ENCODE peak calls at places on chromosomes 11 and 22, in five cellular contexts. One of them, this sample, is unnamed.

GRCh38 chr11:21866781-21867180 is 326.1 kb upstream of the ANO5 start:
- DNase-seq in heart right ventricle: no peak
- DNase-seq in fibroblast of lung: no peak
- DNase-seq in sigmoid colon: no peak
- DNase-seq in kidney tubule cell: no peak
- DNase-seq in this sample: no peak

GRCh38 chr11:35260342-35260985 is 121.5 kb downstream of the CD44 start:
- DNase-seq in heart right ventricle: no peak
- DNase-seq in fibroblast of lung: peak; percentile 87
- DNase-seq in sigmoid colon: no peak
- DNase-seq in kidney tubule cell: no peak
- DNase-seq in this sample: no peak

GRCh38 chr11:91230647-91231046 is 994.0 kb upstream of the FAT3 start:
- DNase-seq in heart right ventricle: no peak
- DNase-seq in fibroblast of lung: no peak
- DNase-seq in sigmoid colon: no peak
- DNase-seq in kidney tubule cell: no peak
- DNase-seq in this sample: no peak

GRCh38 chr11:119056397-119056999 is 507 bp downstream of the HYOU1 start:
- DNase-seq in heart right ventricle: peak; percentile 29
- DNase-seq in fibroblast of lung: no peak
- DNase-seq in sigmoid colon: peak; percentile 77
- DNase-seq in kidney tubule cell: peak; percentile 34
- DNase-seq in this sample: no peak

GRCh38 chr11:10023202-10023601 is 270.8 kb downstream of the SBF2 start:
- DNase-seq in heart right ventricle: no peak
- DNase-seq in fibroblast of lung: peak; percentile 35
- DNase-seq in sigmoid colon: no peak
- DNase-seq in kidney tubule cell: no peak
- DNase-seq in this sample: no peak

GRCh38 chr22:17699696-17700330 is 61.3 kb downstream of the BCL2L13 start:
- DNase-seq in heart right ventricle: no peak
- DNase-seq in fibroblast of lung: no peak
- DNase-seq in sigmoid colon: no peak
- DNase-seq in kidney tubule cell: no peak
- DNase-seq in this sample: no peak

GRCh38 chr11:128174465-128175101 is 412.8 kb downstream of the ETS1 start:
- DNase-seq in heart right ventricle: no peak
- DNase-seq in fibroblast of lung: peak; percentile 82
- DNase-seq in sigmoid colon: no peak
- DNase-seq in kidney tubule cell: peak; percentile 33
- DNase-seq in this sample: no peak

GRCh38 chr22:38214248-38215056 is 12.7 kb downstream of the MAFF start:
- DNase-seq in heart right ventricle: peak; percentile 77
- DNase-seq in fibroblast of lung: peak; percentile 58
- DNase-seq in sigmoid colon: peak; percentile 83
- DNase-seq in kidney tubule cell: peak; percentile 49
- DNase-seq in this sample: no peak

GRCh38 chr11:110433393-110434333 is 3.9 kb downstream of the FDX1 start:
- DNase-seq in heart right ventricle: no peak
- DNase-seq in fibroblast of lung: peak; percentile 19
- DNase-seq in sigmoid colon: no peak
- DNase-seq in kidney tubule cell: peak; percentile 54
- DNase-seq in this sample: no peak

GRCh38 chr11:44811841-44812448 is 85.2 kb downstream of the TSPAN18 start:
- DNase-seq in heart right ventricle: no peak
- DNase-seq in fibroblast of lung: peak; percentile 21
- DNase-seq in sigmoid colon: no peak
- DNase-seq in kidney tubule cell: no peak
- DNase-seq in this sample: no peak

GRCh38 chr11:43987384-43988039 is 45.1 kb downstream of the C11orf96 start:
- DNase-seq in heart right ventricle: peak; percentile 93
- DNase-seq in fibroblast of lung: peak; percentile 98
- DNase-seq in sigmoid colon: peak; percentile 96
- DNase-seq in kidney tubule cell: peak; percentile 89
- DNase-seq in this sample: no peak

GRCh38 chr11:61392991-61393595 is 706 bp downstream of the TMEM216 start:
- DNase-seq in heart right ventricle: no peak
- DNase-seq in fibroblast of lung: peak; percentile 32
- DNase-seq in sigmoid colon: no peak
- DNase-seq in kidney tubule cell: peak; percentile 24
- DNase-seq in this sample: no peak

GRCh38 chr22:48843640-48844039 is 984.0 kb downstream of the BRD1 start:
- DNase-seq in heart right ventricle: no peak
- DNase-seq in fibroblast of lung: no peak
- DNase-seq in sigmoid colon: peak; percentile 28
- DNase-seq in kidney tubule cell: no peak
- DNase-seq in this sample: no peak